ENCODE peak calls at places on chromosome 13, in seven cellular contexts. M, G, B, T, R, H and C are unnamed samples.

GRCh38 chr13:57739791-57740190 is 108.2 kb downstream of the PCDH17 start:
- DNase-seq in M (no peak), G (no peak), B (no peak), T (no peak), H (no peak), R (no peak), C (no peak)

GRCh38 chr13:39684531-39685137 is 29.2 kb downstream of the COG6 start:
- DNase-seq in B (peak; percentile 15), H (no peak), T (no peak), R (no peak), G (peak; percentile 10), M (peak; percentile 72), C (no peak)

GRCh38 chr13:64078025-64078424 is 2662.4 kb upstream of the PCDH20 start:
- DNase-seq in T (no peak), R (no peak), M (no peak), G (no peak), B (no peak), H (no peak), C (no peak)

GRCh38 chr13:30618186-30618937 is 642 bp downstream of the USPL1 start:
- DNase-seq in M (no peak), H (peak; percentile 30), T (no peak), G (no peak), B (no peak), R (peak; percentile 27), C (no peak)

GRCh38 chr13:98253526-98253925 is 76.5 kb upstream of the RNF113B start:
- DNase-seq in H (no peak), B (no peak), M (no peak), T (no peak), R (no peak), G (no peak), C (no peak)

GRCh38 chr13:73880365-73880764 is 253.8 kb downstream of the KLF12 start:
- DNase-seq in T (no peak), M (no peak), H (no peak), R (no peak), B (no peak), G (no peak), C (no peak)

GRCh38 chr13:37375724-37376123 is 222.8 kb downstream of the POSTN start:
- DNase-seq in R (no peak), G (no peak), H (no peak), T (no peak), B (no peak), M (no peak), C (no peak)

GRCh38 chr13:34507630-34508029 is 434.4 kb upstream of the NBEA start:
- DNase-seq in R (no peak), H (no peak), T (no peak), M (no peak), G (no peak), B (no peak), C (no peak)

GRCh38 chr13:40665754-40666057 is 735 bp downstream of the FOXO1 start:
- DNase-seq in G (peak; percentile 92), H (no peak), B (no peak), T (no peak), M (no peak), R (no peak), C (peak; percentile 23)

GRCh38 chr13:48679941-48680630 is 26.4 kb downstream of the CYSLTR2 start:
- DNase-seq in H (no peak), B (no peak), T (no peak), G (no peak), R (no peak), M (no peak), C (no peak)

GRCh38 chr13:109779876-109780516 is 6.4 kb downstream of the IRS2 start:
- DNase-seq in B (no peak), M (no peak), G (no peak), R (no peak), T (no peak), H (no peak), C (no peak)

GRCh38 chr13:109776575-109776974 is 9.8 kb downstream of the IRS2 start:
- DNase-seq in H (no peak), G (no peak), B (no peak), M (no peak), T (no peak), R (no peak), C (no peak)

GRCh38 chr13:109780880-109781383 is 5.5 kb downstream of the IRS2 start:
- DNase-seq in B (no peak), R (no peak), H (no peak), T (no peak), G (no peak), M (no peak), C (no peak)

GRCh38 chr13:109779074-109779473 is 7.3 kb downstream of the IRS2 start:
- DNase-seq in R (no peak), B (no peak), G (no peak), M (no peak), H (no peak), T (no peak), C (no peak)

GRCh38 chr13:109778102-109778542 is 8.3 kb downstream of the IRS2 start:
- DNase-seq in H (peak; percentile 33), R (peak; percentile 65), M (no peak), T (no peak), G (no peak), B (no peak), C (no peak)
- TF ChIP-seq POLR2AphosphoS5 in H (no peak), R (peak; percentile 60), M (no peak), T (no peak), G (no peak), B (no peak), C (no peak)

GRCh38 chr13:80278706-80279105 is 62.2 kb downstream of the SPRY2 start:
- DNase-seq in B (no peak), T (no peak), G (peak; percentile 72), M (no peak), R (no peak), H (no peak), C (no peak)

GRCh38 chr13:80273717-80274116 is 67.2 kb downstream of the SPRY2 start:
- DNase-seq in T (no peak), R (no peak), H (no peak), M (no peak), B (no peak), G (no peak), C (no peak)

GRCh38 chr13:80274643-80275042 is 66.3 kb downstream of the SPRY2 start:
- DNase-seq in H (no peak), R (no peak), B (no peak), M (no peak), G (no peak), T (no peak), C (no peak)

DNA sequence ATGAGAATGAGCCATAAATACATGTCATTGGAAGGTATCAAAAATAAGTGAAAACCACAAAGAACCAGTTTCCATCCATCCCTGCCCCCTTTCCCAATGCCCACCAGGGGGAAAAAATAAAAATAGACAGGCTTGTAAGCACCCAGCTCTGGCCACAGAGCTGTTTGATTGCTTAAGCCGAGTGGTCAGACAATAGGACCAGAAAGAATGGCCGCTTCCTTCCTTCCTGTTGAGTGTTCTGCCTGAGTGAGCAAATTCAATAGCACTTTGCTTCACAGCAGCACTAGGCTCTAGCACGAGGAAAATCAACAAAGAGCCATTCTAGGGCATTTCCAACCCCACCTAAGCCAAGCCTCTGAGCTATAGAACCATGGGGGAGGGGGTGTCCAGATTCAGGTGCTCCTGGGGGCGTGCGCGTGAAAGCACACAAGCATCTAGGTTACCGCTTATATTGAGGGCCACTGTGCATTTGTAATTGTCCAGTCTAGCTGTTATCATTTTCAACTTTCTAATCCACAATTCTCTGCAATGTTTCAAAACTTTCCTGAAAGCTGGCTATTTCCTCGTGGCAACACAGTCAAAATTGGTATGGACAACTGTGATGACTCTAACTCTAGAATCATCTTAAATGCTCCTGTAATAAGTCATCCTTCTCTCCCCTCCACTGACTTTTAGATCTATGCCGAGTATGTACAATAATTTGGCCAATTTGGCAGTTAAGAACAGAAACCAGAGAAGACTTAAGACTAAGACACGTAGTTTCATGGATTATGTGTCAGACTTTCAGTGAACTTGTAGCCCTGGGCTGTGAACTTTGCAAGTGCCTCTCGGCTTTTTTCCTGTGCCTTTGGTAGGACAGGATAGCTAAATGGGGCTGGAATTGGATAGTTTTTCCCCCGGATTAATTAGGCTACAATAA is 64.3 kb downstream of the SPRY2 start:
- DNase-seq in H (no peak), G (no peak), B (no peak), R (no peak), T (peak; percentile 17), M (peak; percentile 53), C (no peak)
- TF ChIP-seq CTCF in H (no peak), G (no peak), B (no peak), R (no peak), T (no peak), M (no peak), C (no peak)

DNA sequence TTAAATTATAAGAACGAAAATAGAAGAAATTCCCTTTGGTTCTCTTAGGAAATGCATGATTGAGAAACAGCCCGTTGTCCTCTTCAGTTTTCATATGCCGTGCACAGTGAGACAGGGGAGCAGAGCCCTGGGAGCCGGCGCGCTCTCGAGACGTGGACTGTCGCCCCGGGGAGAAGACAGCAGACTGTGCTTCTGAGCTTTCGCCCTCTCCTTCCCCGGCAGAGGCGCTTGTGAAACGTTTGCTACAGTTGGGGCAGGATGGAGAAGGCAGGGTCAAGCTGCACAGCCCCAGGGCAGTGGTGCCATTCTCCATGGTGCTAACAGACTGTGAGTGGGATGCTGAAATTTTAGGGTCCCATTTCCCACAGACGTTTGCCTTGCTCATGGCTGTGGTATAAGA is 192.2 kb upstream of the KL start:
- DNase-seq in M (no peak), R (no peak), B (no peak), H (no peak), T (no peak), G (peak; percentile 58), C (no peak)
- H3K27ac ChIP-seq in M (peak overlapping the region; percentile 30), R (peak overlapping the region; percentile 5), B (no peak overlapping the region), H (no peak overlapping the region), T (no peak overlapping the region), G (no peak overlapping the region), C (no peak overlapping the region)

GRCh38 chr13:111114362-111115050 is 604 bp upstream of the ARHGEF7 start:
- DNase-seq in R (no peak), T (no peak), B (no peak), M (peak; percentile 68), H (peak; percentile 31), G (peak; percentile 90), C (peak; percentile 17)
- TF ChIP-seq POLR2AphosphoS5 in R (no peak), T (no peak), B (no peak), M (no peak), H (no peak), G (no peak), C (no peak)